ENCODE peak calls at places on chromosome 11, in four cellular contexts. S, B, M and G are unnamed samples.

GRCh38 chr11:59221438-59221837 is 8.7 kb upstream of the MPEG1 start:
- DNase-seq in S (no peak), B (no peak), M (no peak), G (no peak)

GRCh38 chr11:58394195-58394594 is 12.5 kb downstream of the OR5B3 start:
- DNase-seq in S (no peak), B (no peak), M (no peak), G (no peak)

GRCh38 chr11:86905252-86905651 is 49.9 kb downstream of the FZD4 start:
- DNase-seq in S (no peak), B (no peak), M (no peak), G (no peak)

GRCh38 chr11:9874466-9874865 is 210.6 kb downstream of the SWAP70 start:
- DNase-seq in S (no peak), B (no peak), M (no peak), G (no peak)

GRCh38 chr11:90329043-90329442 is 106.2 kb upstream of the CHORDC1 start:
- DNase-seq in S (no peak), B (no peak), M (no peak), G (no peak)

GRCh38 chr11:117748771-117749540 is 48.1 kb downstream of the DSCAML1 start:
- DNase-seq in S (no peak), B (no peak), M (no peak), G (no peak)

GRCh38 chr11:34356130-34356529 is 1.7 kb downstream of the ABTB2 start:
- DNase-seq in S (no peak), B (no peak), M (no peak), G (no peak)

GRCh38 chr11:74232316-74232950 is 61.3 kb downstream of the PPME1 start:
- DNase-seq in S (no peak), B (no peak), M (no peak), G (no peak)

GRCh38 chr11:79507726-79508125 is 66.9 kb upstream of the TENM4 start:
- DNase-seq in S (no peak), B (no peak), M (no peak), G (no peak)

GRCh38 chr11:62472063-62472884 is 53.4 kb downstream of the SCGB1A1 start:
- DNase-seq in S (peak; percentile 82), B (no peak), M (no peak), G (peak; percentile 16)

GRCh38 chr11:128323381-128323780 is 264.0 kb downstream of the ETS1 start:
- DNase-seq in S (no peak), B (peak; percentile 25), M (no peak), G (no peak)

GRCh38 chr11:35276396-35276795 is 137.4 kb downstream of the CD44 start:
- DNase-seq in S (no peak), B (no peak), M (no peak), G (no peak)

GRCh38 chr11:128269466-128269865 is 317.9 kb downstream of the ETS1 start:
- DNase-seq in S (no peak), B (no peak), M (no peak), G (no peak)

GRCh38 chr11:42410251-42410956 is 901.4 kb upstream of the API5 start:
- DNase-seq in S (no peak), B (no peak), M (no peak), G (no peak)

GRCh38 chr11:76577199-76577920 is 93.2 kb downstream of the LRRC32 start:
- DNase-seq in S (no peak), B (no peak), M (no peak), G (no peak)

GRCh38 chr11:13249992-13250391 is 27.6 kb upstream of the BMAL1 start:
- DNase-seq in S (no peak), B (no peak), M (no peak), G (no peak)

GRCh38 chr11:126925321-126926093 is 75.1 kb downstream of the KIRREL3 start:
- DNase-seq in S (no peak), B (no peak), M (no peak), G (no peak)

GRCh38 chr11:101717621-101718020 is 133.8 kb upstream of the TRPC6 start:
- DNase-seq in S (no peak), B (no peak), M (no peak), G (no peak)

GRCh38 chr11:119236891-119237290 is 30.8 kb downstream of the CBL start:
- DNase-seq in S (no peak), B (no peak), M (no peak), G (no peak)

GRCh38 chr11:110305169-110306018 is 9.0 kb upstream of the RDX start:
- DNase-seq in S (no peak), B (no peak), M (no peak), G (no peak)

GRCh38 chr11:47003180-47003877 is 66.8 kb downstream of the CSTPP1 start:
- DNase-seq in S (no peak), B (no peak), M (no peak), G (peak; percentile 47)

GRCh38 chr11:37511425-37511933 is 913.4 kb upstream of the RAG2 start:
- DNase-seq in S (no peak), B (no peak), M (no peak), G (no peak)

GRCh38 chr11:109040303-109040702 is 375.4 kb downstream of the DDX10 start:
- DNase-seq in S (peak; percentile 26), B (no peak), M (no peak), G (peak; percentile 5)

GRCh38 chr11:133070053-133070713 is 462.1 kb downstream of the OPCML start:
- DNase-seq in S (no peak), B (no peak), M (no peak), G (no peak)

GRCh38 chr11:71397328-71397860 is 50.8 kb downstream of the DHCR7 start:
- DNase-seq in S (no peak), B (no peak), M (no peak), G (no peak)

GRCh38 chr11:61826930-61827572 is 1.0 kb upstream of the FADS2 start:
- DNase-seq in S (no peak), B (peak; percentile 31), M (no peak), G (peak; percentile 48)

GRCh38 chr11:3947084-3947483 is 91.6 kb downstream of the STIM1 start:
- DNase-seq in S (no peak), B (no peak), M (peak; percentile 76), G (no peak)

GRCh38 chr11:10885703-10886363 is 28.0 kb upstream of the ZBED5 start:
- DNase-seq in S (no peak), B (no peak), M (no peak), G (no peak)

GRCh38 chr11:73326929-73327811 is 19.1 kb downstream of the ARHGEF17 start:
- DNase-seq in S (no peak), B (no peak), M (peak; percentile 73), G (peak; percentile 43)

GRCh38 chr11:32071811-32072210 is 19.1 kb upstream of the RCN1 start:
- DNase-seq in S (peak; percentile 15), B (no peak), M (no peak), G (no peak)

GRCh38 chr11:33735426-33736147 is 636 bp downstream of the CD59 start:
- DNase-seq in S (no peak), B (peak; percentile 56), M (peak; percentile 37), G (peak; percentile 22)

GRCh38 chr11:1345752-1346513 is 36.5 kb upstream of the TOLLIP start:
- DNase-seq in S (no peak), B (no peak), M (no peak), G (no peak)

GRCh38 chr11:46666516-46666915 is 33.9 kb downstream of the ARHGAP1 start:
- DNase-seq in S (no peak), B (no peak), M (no peak), G (no peak)

GRCh38 chr11:105193260-105193659 is 53.7 kb upstream of the CARD18 start:
- DNase-seq in S (no peak), B (no peak), M (no peak), G (no peak)

GRCh38 chr11:116180806-116181600 is 591.8 kb downstream of the BUD13 start:
- DNase-seq in S (no peak), B (no peak), M (no peak), G (no peak)

GRCh38 chr11:33521384-33521783 is 179.2 kb downstream of the C11orf91 start:
- DNase-seq in S (no peak), B (no peak), M (no peak), G (no peak)

GRCh38 chr11:86116996-86117705 is 48.3 kb upstream of the PICALM start:
- DNase-seq in S (no peak), B (no peak), M (no peak), G (no peak)

GRCh38 chr11:10544491-10545470 is 3.8 kb upstream of the RNF141 start:
- DNase-seq in S (no peak), B (no peak), M (no peak), G (peak; percentile 37)

DNA sequence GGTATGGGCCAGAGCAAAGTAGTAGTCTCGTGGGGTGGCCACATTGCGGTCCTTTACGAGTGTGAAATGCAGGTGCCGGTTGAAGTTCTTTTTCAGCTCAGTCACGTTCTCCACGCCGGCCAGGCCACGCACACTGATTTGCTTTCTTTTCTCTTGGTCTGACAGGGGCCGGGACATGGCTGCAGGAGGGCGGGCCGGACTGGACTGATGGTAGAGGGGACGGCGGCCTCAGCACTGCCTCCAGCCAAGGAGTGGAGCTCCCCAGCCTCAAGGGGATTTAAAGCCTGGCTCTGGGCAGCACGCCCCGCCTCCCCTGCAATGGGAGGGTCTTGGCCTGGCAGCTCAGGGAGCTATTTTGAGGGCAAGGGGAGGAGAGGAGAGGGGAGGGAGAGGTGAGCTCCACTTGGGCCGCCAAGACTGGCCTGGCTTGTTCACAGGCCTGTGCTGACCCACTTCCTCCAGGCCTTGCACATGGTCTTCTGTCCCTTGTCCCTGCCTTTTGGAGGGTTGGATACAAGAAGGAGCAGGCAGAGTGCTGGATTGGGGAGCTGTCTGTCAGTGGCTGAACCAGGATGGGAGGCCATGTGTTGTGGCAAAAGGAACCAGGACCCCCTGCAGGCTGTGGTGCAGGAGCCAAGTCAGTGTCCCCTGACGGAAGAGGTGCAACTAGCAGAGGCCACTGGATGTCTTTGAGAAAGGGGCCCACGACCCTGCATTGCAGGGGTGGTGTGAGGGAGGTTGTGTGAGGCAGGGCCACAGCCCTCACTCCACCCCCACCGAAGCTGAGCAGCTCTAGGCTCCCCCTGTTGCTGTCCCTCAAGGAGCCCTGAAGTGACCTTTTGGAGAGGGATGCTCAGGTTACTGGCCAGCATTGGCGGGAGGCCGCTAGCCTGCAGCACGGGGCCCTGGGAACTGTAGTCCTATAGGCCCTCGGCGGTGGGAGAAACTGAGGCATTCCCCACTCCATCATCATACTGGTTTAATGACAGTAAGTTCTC is at the start of gene PYGM:
- DNase-seq in S (peak; percentile 44), B (no peak), M (no peak), G (no peak)
- TF ChIP-seq SPI1 in S (peak; percentile 8), B (no peak), M (no peak), G (no peak)

GRCh38 chr11:93728792-93729128 is 12.5 kb downstream of the TAF1D start:
- DNase-seq in S (no peak), B (no peak), M (no peak), G (no peak)
- TF ChIP-seq POLR2AphosphoS5 in S (peak; percentile 2), B (no peak), M (no peak), G (no peak)

DNA sequence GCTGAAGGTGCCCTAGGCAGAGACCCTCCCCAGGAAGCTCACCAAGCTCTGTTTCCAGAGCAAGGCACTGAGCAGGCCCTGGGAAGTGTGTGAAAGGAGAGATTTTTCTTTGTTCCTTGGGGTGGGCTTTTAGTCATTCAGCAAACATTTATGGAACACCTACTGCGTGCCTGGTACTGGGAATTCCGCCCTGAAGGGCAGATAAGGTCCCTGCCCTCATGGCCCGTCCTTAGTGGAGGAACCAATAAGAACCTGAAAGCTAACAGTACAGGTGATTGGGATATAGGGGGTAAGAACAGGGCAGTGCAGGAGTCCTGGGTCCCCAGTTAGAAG is 3.9 kb downstream of the TMEM134 start:
- DNase-seq in S (no peak), B (no peak), M (no peak), G (no peak)
- TF ChIP-seq SPI1 in S (no peak), B (no peak), M (no peak), G (no peak)

GRCh38 chr11:12164061-12165014 is 53.9 kb downstream of the MICAL2 start:
- DNase-seq in S (no peak), B (no peak), M (no peak), G (no peak)
- TF ChIP-seq POLR2AphosphoS5 in S (no peak), B (no peak), M (no peak), G (no peak)

GRCh38 chr11:2511421-2512369 is 66.9 kb downstream of the KCNQ1 start:
- DNase-seq in S (peak; percentile 5), B (peak; percentile 15), M (no peak), G (peak; percentile 43)
- TF ChIP-seq SPI1 in S (no peak), B (no peak), M (no peak), G (peak; percentile 90)